ENCODE peak calls at places on chromosomes 3 and 15, in six cellular contexts. One of them, this sample, is unnamed.
A peak's percentile ranks its signal among the peaks of the same experiment; 100 is the strongest.

GRCh38 chr15:83843511-83843910 is 189.6 kb downstream of the ADAMTSL3 start:
- DNase-seq in amygdala: no peak
- DNase-seq in amniotic epithelial cell: peak; percentile 40
- DNase-seq in foreskin fibroblast: peak; percentile 73
- DNase-seq in dermis microvascular lymphatic vessel endothelial cell: peak; percentile 72
- DNase-seq in AG10803: peak; percentile 71
- DNase-seq in this sample: no peak

GRCh38 chr3:192921793-192922192 is 4.1 kb upstream of the MB21D2 start:
- DNase-seq in dermis microvascular lymphatic vessel endothelial cell: no peak
- DNase-seq in foreskin fibroblast: no peak
- DNase-seq in amniotic epithelial cell: no peak
- DNase-seq in AG10803: no peak
- DNase-seq in amygdala: no peak
- DNase-seq in this sample: no peak

GRCh38 chr3:186515115-186515514 is 29.1 kb downstream of the CRYGS start:
- DNase-seq in dermis microvascular lymphatic vessel endothelial cell: no peak
- DNase-seq in foreskin fibroblast: no peak
- DNase-seq in amygdala: no peak
- DNase-seq in AG10803: no peak
- DNase-seq in amniotic epithelial cell: no peak
- DNase-seq in this sample: no peak

GRCh38 chr3:53324011-53324544 is 23.3 kb downstream of the DCP1A start:
- DNase-seq in foreskin fibroblast: no peak
- DNase-seq in dermis microvascular lymphatic vessel endothelial cell: no peak
- DNase-seq in AG10803: no peak
- DNase-seq in amniotic epithelial cell: no peak
- DNase-seq in amygdala: no peak
- DNase-seq in this sample: no peak

GRCh38 chr3:10783360-10784346 is 32.4 kb upstream of the SLC6A11 start:
- DNase-seq in amygdala: no peak
- DNase-seq in AG10803: peak; percentile 19
- DNase-seq in dermis microvascular lymphatic vessel endothelial cell: peak; percentile 9
- DNase-seq in amniotic epithelial cell: peak; percentile 17
- DNase-seq in foreskin fibroblast: peak; percentile 9
- DNase-seq in this sample: peak; percentile 48

GRCh38 chr15:56871180-56871579 is 47.3 kb upstream of the TCF12 start:
- DNase-seq in amygdala: no peak
- DNase-seq in dermis microvascular lymphatic vessel endothelial cell: peak; percentile 67
- DNase-seq in AG10803: peak; percentile 85
- DNase-seq in amniotic epithelial cell: peak; percentile 49
- DNase-seq in foreskin fibroblast: peak; percentile 63
- DNase-seq in this sample: no peak

GRCh38 chr15:36331531-36332275 is 247.7 kb upstream of the CDIN1 start:
- DNase-seq in AG10803: peak; percentile 41
- DNase-seq in foreskin fibroblast: no peak
- DNase-seq in dermis microvascular lymphatic vessel endothelial cell: no peak
- DNase-seq in amygdala: no peak
- DNase-seq in amniotic epithelial cell: no peak
- DNase-seq in this sample: peak; percentile 9

GRCh38 chr3:98172621-98173020 is 6.1 kb downstream of the OR5H15 start:
- DNase-seq in dermis microvascular lymphatic vessel endothelial cell: no peak
- DNase-seq in AG10803: no peak
- DNase-seq in amniotic epithelial cell: no peak
- DNase-seq in foreskin fibroblast: no peak
- DNase-seq in amygdala: no peak
- DNase-seq in this sample: no peak

GRCh38 chr3:188177721-188178120 is 23.8 kb downstream of the LPP start:
- DNase-seq in amniotic epithelial cell: no peak
- DNase-seq in AG10803: no peak
- DNase-seq in amygdala: no peak
- DNase-seq in foreskin fibroblast: no peak
- DNase-seq in dermis microvascular lymphatic vessel endothelial cell: no peak
- DNase-seq in this sample: no peak

GRCh38 chr15:58669108-58669507 is 80.4 kb downstream of the ADAM10 start:
- DNase-seq in foreskin fibroblast: peak; percentile 4
- DNase-seq in amniotic epithelial cell: peak; percentile 32
- DNase-seq in dermis microvascular lymphatic vessel endothelial cell: no peak
- DNase-seq in AG10803: no peak
- DNase-seq in amygdala: no peak
- DNase-seq in this sample: no peak

GRCh38 chr3:33236005-33236404 is 17.4 kb upstream of the SUSD5 start:
- DNase-seq in foreskin fibroblast: no peak
- DNase-seq in AG10803: no peak
- DNase-seq in dermis microvascular lymphatic vessel endothelial cell: no peak
- DNase-seq in amniotic epithelial cell: no peak
- DNase-seq in amygdala: no peak
- DNase-seq in this sample: no peak

GRCh38 chr15:101092186-101092866 is 159.5 kb downstream of the CHSY1 start:
- DNase-seq in amygdala: no peak
- DNase-seq in AG10803: peak; percentile 67
- DNase-seq in dermis microvascular lymphatic vessel endothelial cell: no peak
- DNase-seq in amniotic epithelial cell: no peak
- DNase-seq in foreskin fibroblast: no peak
- DNase-seq in this sample: no peak

GRCh38 chr3:178155521-178155920 is 380.7 kb upstream of the KCNMB2 start:
- DNase-seq in AG10803: no peak
- DNase-seq in dermis microvascular lymphatic vessel endothelial cell: no peak
- DNase-seq in amniotic epithelial cell: no peak
- DNase-seq in foreskin fibroblast: no peak
- DNase-seq in amygdala: no peak
- DNase-seq in this sample: no peak

GRCh38 chr3:187714404-187714979 is 12.1 kb upstream of the RTP2 start:
- DNase-seq in dermis microvascular lymphatic vessel endothelial cell: peak; percentile 47
- DNase-seq in AG10803: peak; percentile 68
- DNase-seq in amniotic epithelial cell: peak; percentile 64
- DNase-seq in amygdala: peak; percentile 41
- DNase-seq in foreskin fibroblast: peak; percentile 66
- DNase-seq in this sample: peak; percentile 82

GRCh38 chr3:187025254-187025655 is 94.9 kb downstream of the ST6GAL1 start:
- DNase-seq in AG10803: no peak
- DNase-seq in dermis microvascular lymphatic vessel endothelial cell: no peak
- DNase-seq in amniotic epithelial cell: no peak
- DNase-seq in amygdala: no peak
- DNase-seq in foreskin fibroblast: no peak
- DNase-seq in this sample: no peak

GRCh38 chr3:175535351-175535750 is 676.2 kb downstream of the NAALADL2 start:
- DNase-seq in AG10803: no peak
- DNase-seq in foreskin fibroblast: no peak
- DNase-seq in amniotic epithelial cell: no peak
- DNase-seq in dermis microvascular lymphatic vessel endothelial cell: no peak
- DNase-seq in amygdala: no peak
- DNase-seq in this sample: no peak

GRCh38 chr15:34818531-34818930 is 23.2 kb upstream of the ACTC1 start:
- DNase-seq in amygdala: no peak
- DNase-seq in amniotic epithelial cell: peak; percentile 66
- DNase-seq in AG10803: peak; percentile 75
- DNase-seq in foreskin fibroblast: no peak
- DNase-seq in dermis microvascular lymphatic vessel endothelial cell: no peak
- DNase-seq in this sample: no peak

GRCh38 chr3:181454451-181455027 is 257.2 kb upstream of the SOX2 start:
- DNase-seq in amniotic epithelial cell: no peak
- DNase-seq in foreskin fibroblast: no peak
- DNase-seq in dermis microvascular lymphatic vessel endothelial cell: no peak
- DNase-seq in AG10803: no peak
- DNase-seq in amygdala: no peak
- DNase-seq in this sample: no peak

GRCh38 chr15:79244876-79245275 is 37.6 kb upstream of the ANKRD34C start:
- DNase-seq in dermis microvascular lymphatic vessel endothelial cell: no peak
- DNase-seq in amygdala: no peak
- DNase-seq in foreskin fibroblast: no peak
- DNase-seq in AG10803: no peak
- DNase-seq in amniotic epithelial cell: no peak
- DNase-seq in this sample: no peak

GRCh38 chr15:77019476-77020331 is 24.8 kb downstream of the PSTPIP1 start:
- DNase-seq in AG10803: no peak
- DNase-seq in amygdala: no peak
- DNase-seq in dermis microvascular lymphatic vessel endothelial cell: no peak
- DNase-seq in amniotic epithelial cell: peak; percentile 56
- DNase-seq in foreskin fibroblast: no peak
- DNase-seq in this sample: no peak

GRCh38 chr15:68585574-68586273 is 6.9 kb downstream of the CORO2B start:
- DNase-seq in amygdala: no peak
- DNase-seq in AG10803: no peak
- DNase-seq in dermis microvascular lymphatic vessel endothelial cell: no peak
- DNase-seq in amniotic epithelial cell: no peak
- DNase-seq in foreskin fibroblast: no peak
- DNase-seq in this sample: no peak

GRCh38 chr3:169846458-169847193 is 23.1 kb downstream of the LRRC31 start:
- DNase-seq in foreskin fibroblast: peak; percentile 64
- DNase-seq in amygdala: no peak
- DNase-seq in AG10803: peak; percentile 58
- DNase-seq in dermis microvascular lymphatic vessel endothelial cell: no peak
- DNase-seq in amniotic epithelial cell: peak; percentile 70
- DNase-seq in this sample: no peak

GRCh38 chr3:62044874-62045273 is 328.5 kb downstream of the FEZF2 start:
- DNase-seq in foreskin fibroblast: no peak
- DNase-seq in amniotic epithelial cell: no peak
- DNase-seq in dermis microvascular lymphatic vessel endothelial cell: no peak
- DNase-seq in AG10803: no peak
- DNase-seq in amygdala: no peak
- DNase-seq in this sample: no peak

GRCh38 chr3:46080124-46080991 is 53.1 kb upstream of the XCR1 start:
- DNase-seq in foreskin fibroblast: peak; percentile 22
- DNase-seq in amygdala: no peak
- DNase-seq in amniotic epithelial cell: no peak
- DNase-seq in AG10803: no peak
- DNase-seq in dermis microvascular lymphatic vessel endothelial cell: no peak
- DNase-seq in this sample: no peak

GRCh38 chr3:143562789-143563188 is 285.5 kb downstream of the SLC9A9 start:
- DNase-seq in amygdala: no peak
- DNase-seq in foreskin fibroblast: no peak
- DNase-seq in AG10803: no peak
- DNase-seq in amniotic epithelial cell: peak; percentile 15
- DNase-seq in dermis microvascular lymphatic vessel endothelial cell: no peak
- DNase-seq in this sample: no peak

GRCh38 chr15:85886345-85886935 is 91.7 kb upstream of the KLHL25 start:
- DNase-seq in amniotic epithelial cell: no peak
- DNase-seq in AG10803: no peak
- DNase-seq in foreskin fibroblast: no peak
- DNase-seq in dermis microvascular lymphatic vessel endothelial cell: no peak
- DNase-seq in amygdala: no peak
- DNase-seq in this sample: no peak